ENCODE peak calls at places on chromosome 18, in eight cellular contexts. One of them, this sample, is unnamed.

GRCh38 chr18:70672581-70672980 is 383.7 kb downstream of the SOCS6 start:
- DNase-seq in heart left ventricle: no peak
- DNase-seq in HCT116: no peak
- DNase-seq in esophagus squamous epithelium: no peak
- DNase-seq in HepG2: no peak
- DNase-seq in stomach: no peak
- DNase-seq in transverse colon: no peak
- DNase-seq in ovary: no peak
- DNase-seq in this sample: no peak

GRCh38 chr18:50633992-50634391 is 74.1 kb downstream of the MAPK4 start:
- DNase-seq in esophagus squamous epithelium: no peak
- DNase-seq in ovary: no peak
- DNase-seq in transverse colon: no peak
- DNase-seq in HepG2: no peak
- DNase-seq in heart left ventricle: no peak
- DNase-seq in stomach: no peak
- DNase-seq in HCT116: no peak
- DNase-seq in this sample: no peak

GRCh38 chr18:79193826-79194225 is 124.6 kb downstream of the ATP9B start:
- DNase-seq in HepG2: no peak
- DNase-seq in esophagus squamous epithelium: no peak
- DNase-seq in transverse colon: no peak
- DNase-seq in stomach: no peak
- DNase-seq in heart left ventricle: no peak
- DNase-seq in HCT116: no peak
- DNase-seq in ovary: no peak
- DNase-seq in this sample: no peak

GRCh38 chr18:13447621-13448020 is 229.1 kb downstream of the LDLRAD4 start:
- DNase-seq in stomach: no peak
- DNase-seq in ovary: no peak
- DNase-seq in esophagus squamous epithelium: no peak
- DNase-seq in heart left ventricle: peak
- DNase-seq in HepG2: no peak
- DNase-seq in transverse colon: no peak
- DNase-seq in HCT116: no peak
- DNase-seq in this sample: no peak

GRCh38 chr18:50072146-50072545 is 122.8 kb downstream of the MYO5B start:
- DNase-seq in HCT116: no peak
- DNase-seq in ovary: no peak
- DNase-seq in stomach: no peak
- DNase-seq in esophagus squamous epithelium: no peak
- DNase-seq in transverse colon: no peak
- DNase-seq in heart left ventricle: no peak
- DNase-seq in HepG2: peak
- DNase-seq in this sample: no peak

GRCh38 chr18:51185075-51185474 is 12.4 kb downstream of the MEX3C start:
- DNase-seq in HCT116: no peak
- DNase-seq in transverse colon: no peak
- DNase-seq in esophagus squamous epithelium: no peak
- DNase-seq in heart left ventricle: no peak
- DNase-seq in stomach: no peak
- DNase-seq in HepG2: no peak
- DNase-seq in ovary: no peak
- DNase-seq in this sample: no peak

GRCh38 chr18:47997338-47997780 is 66.9 kb upstream of the SMAD2 start:
- DNase-seq in HepG2: no peak
- DNase-seq in esophagus squamous epithelium: no peak
- DNase-seq in heart left ventricle: no peak
- DNase-seq in ovary: no peak
- DNase-seq in transverse colon: no peak
- DNase-seq in HCT116: no peak
- DNase-seq in stomach: no peak
- DNase-seq in this sample: no peak

GRCh38 chr18:9649164-9649540 is 34.8 kb upstream of the PPP4R1 start:
- DNase-seq in transverse colon: no peak
- DNase-seq in heart left ventricle: no peak
- DNase-seq in stomach: no peak
- DNase-seq in esophagus squamous epithelium: no peak
- DNase-seq in HCT116: no peak
- DNase-seq in ovary: no peak
- DNase-seq in HepG2: no peak
- DNase-seq in this sample: no peak

GRCh38 chr18:33201509-33201926 is 239.0 kb downstream of the CCDC178 start:
- DNase-seq in stomach: no peak
- DNase-seq in esophagus squamous epithelium: no peak
- DNase-seq in transverse colon: peak
- DNase-seq in HepG2: peak
- DNase-seq in ovary: no peak
- DNase-seq in HCT116: no peak
- DNase-seq in heart left ventricle: no peak
- DNase-seq in this sample: peak

GRCh38 chr18:48835745-48836191 is 115.0 kb downstream of the SMAD7 start:
- DNase-seq in HepG2: no peak
- DNase-seq in transverse colon: no peak
- DNase-seq in stomach: no peak
- DNase-seq in HCT116: no peak
- DNase-seq in heart left ventricle: no peak
- DNase-seq in esophagus squamous epithelium: no peak
- DNase-seq in ovary: no peak
- DNase-seq in this sample: no peak

GRCh38 chr18:46152808-46153617 is 48.8 kb downstream of the HAUS1 start:
- DNase-seq in esophagus squamous epithelium: no peak
- DNase-seq in HepG2: no peak
- DNase-seq in HCT116: no peak
- DNase-seq in heart left ventricle: no peak
- DNase-seq in stomach: no peak
- DNase-seq in ovary: no peak
- DNase-seq in transverse colon: no peak
- DNase-seq in this sample: no peak
- TF ChIP-seq POLR2A in esophagus squamous epithelium: no peak
- TF ChIP-seq POLR2A in HepG2: no peak
- TF ChIP-seq POLR2A in HCT116: no peak
- TF ChIP-seq POLR2A in heart left ventricle: no peak
- TF ChIP-seq POLR2A in stomach: no peak
- TF ChIP-seq POLR2A in ovary: no peak
- TF ChIP-seq POLR2A in transverse colon: no peak
- TF ChIP-seq POLR2A in this sample: no peak

GRCh38 chr18:29154758-29155725 is 978.1 kb upstream of the CDH2 start:
- DNase-seq in HepG2: no peak
- DNase-seq in ovary: no peak
- DNase-seq in transverse colon: no peak
- DNase-seq in stomach: no peak
- DNase-seq in esophagus squamous epithelium: no peak
- DNase-seq in heart left ventricle: no peak
- DNase-seq in HCT116: peak
- DNase-seq in this sample: no peak
- TF ChIP-seq POLR2A in HepG2: no peak
- TF ChIP-seq POLR2A in ovary: no peak
- TF ChIP-seq POLR2A in transverse colon: no peak
- TF ChIP-seq POLR2A in stomach: no peak
- TF ChIP-seq POLR2A in esophagus squamous epithelium: no peak
- TF ChIP-seq POLR2A in heart left ventricle: no peak
- TF ChIP-seq POLR2A in HCT116: no peak
- TF ChIP-seq POLR2A in this sample: no peak

GRCh38 chr18:62715829-62716678 is 713 bp downstream of the PHLPP1 start:
- DNase-seq in ovary: peak
- DNase-seq in HepG2: no peak
- DNase-seq in HCT116: peak
- DNase-seq in transverse colon: peak
- DNase-seq in heart left ventricle: peak
- DNase-seq in stomach: peak
- DNase-seq in esophagus squamous epithelium: no peak
- DNase-seq in this sample: peak

GRCh38 chr18:62714671-62715438 is 486 bp upstream of the PHLPP1 start:
- DNase-seq in ovary: peak
- DNase-seq in HCT116: peak
- DNase-seq in stomach: peak
- DNase-seq in esophagus squamous epithelium: peak
- DNase-seq in heart left ventricle: peak
- DNase-seq in transverse colon: peak
- DNase-seq in HepG2: peak
- DNase-seq in this sample: peak

GRCh38 chr18:62716679-62717058 is 1.3 kb downstream of the PHLPP1 start:
- DNase-seq in esophagus squamous epithelium: no peak
- DNase-seq in HepG2: no peak
- DNase-seq in stomach: peak
- DNase-seq in heart left ventricle: peak
- DNase-seq in ovary: peak
- DNase-seq in transverse colon: peak
- DNase-seq in HCT116: no peak
- DNase-seq in this sample: peak

GRCh38 chr18:62713651-62714247 is 1.6 kb upstream of the PHLPP1 start:
- DNase-seq in ovary: peak
- DNase-seq in stomach: no peak
- DNase-seq in HepG2: no peak
- DNase-seq in transverse colon: no peak
- DNase-seq in heart left ventricle: no peak
- DNase-seq in esophagus squamous epithelium: no peak
- DNase-seq in HCT116: no peak
- DNase-seq in this sample: no peak

DNA sequence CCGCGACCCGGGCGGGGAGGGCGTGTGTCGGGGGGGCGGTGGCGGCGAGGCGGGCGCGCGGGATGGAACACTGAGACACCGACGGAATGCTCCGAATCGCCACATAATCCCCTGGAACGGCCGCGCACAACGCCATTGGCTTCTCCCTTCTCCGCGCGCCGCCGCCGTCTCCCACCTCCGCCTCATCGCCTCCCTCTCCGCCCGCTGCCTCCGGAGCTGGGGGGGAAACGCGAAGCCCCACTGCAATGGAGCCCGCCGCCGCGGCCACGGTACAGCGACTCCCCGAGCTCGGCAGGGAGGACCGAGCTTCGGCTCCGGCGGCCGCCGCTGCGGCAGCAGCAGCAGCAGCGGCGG is at the start of gene PHLPP1:
- DNase-seq in stomach: no peak
- DNase-seq in HCT116: no peak
- DNase-seq in esophagus squamous epithelium: no peak
- DNase-seq in transverse colon: no peak
- DNase-seq in ovary: no peak
- DNase-seq in heart left ventricle: no peak
- DNase-seq in HepG2: no peak
- DNase-seq in this sample: no peak
- TF ChIP-seq POLR2A in stomach: no peak
- TF ChIP-seq POLR2A in HCT116: no peak
- TF ChIP-seq POLR2A in esophagus squamous epithelium: no peak
- TF ChIP-seq POLR2A in transverse colon: peak
- TF ChIP-seq POLR2A in ovary: peak
- TF ChIP-seq POLR2A in heart left ventricle: no peak
- TF ChIP-seq POLR2A in HepG2: peak
- TF ChIP-seq POLR2A in this sample: peak

DNA sequence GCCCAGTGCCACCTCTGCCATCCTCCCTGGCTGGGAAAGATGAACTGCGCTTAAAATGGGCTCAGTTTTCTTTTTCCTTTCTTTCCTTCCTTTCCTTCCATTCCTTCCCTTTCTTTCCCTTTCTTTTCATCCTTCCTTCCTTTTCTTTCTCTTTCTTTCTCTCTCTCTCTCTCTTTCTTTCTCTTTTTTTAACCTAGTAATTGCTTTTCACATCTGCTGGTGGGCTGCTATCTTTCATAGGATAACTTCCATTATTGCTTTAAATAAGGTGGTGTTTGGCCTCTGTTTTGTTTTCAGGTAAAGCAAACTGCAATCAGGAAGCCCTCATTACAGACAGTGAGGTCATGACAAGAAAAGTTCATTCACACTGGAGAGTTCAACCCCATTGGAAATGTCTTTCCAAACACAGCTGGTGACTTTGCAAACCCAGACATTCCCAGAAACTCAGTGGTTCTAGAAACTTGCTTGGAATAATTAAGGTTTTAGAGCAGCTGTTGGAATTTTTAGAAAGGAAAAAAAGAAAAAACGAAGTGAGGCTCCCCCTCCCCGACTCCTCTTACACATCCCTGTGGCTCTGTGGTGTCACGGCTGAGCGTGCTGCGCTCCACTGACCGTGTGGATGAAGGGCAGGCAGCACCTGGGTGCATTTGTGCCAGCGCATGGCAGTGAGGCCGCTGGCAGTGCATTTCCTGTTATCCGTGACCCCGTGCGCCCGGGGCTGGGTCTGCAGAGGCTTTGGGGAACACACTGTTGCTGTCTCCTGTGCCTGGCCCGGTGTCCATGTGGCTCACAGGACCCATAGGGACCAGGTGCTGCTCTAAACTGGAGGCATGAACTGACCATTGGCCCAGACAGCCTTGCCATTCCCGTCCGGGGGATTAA is 76.9 kb downstream of the MBP start:
- DNase-seq in heart left ventricle: peak
- DNase-seq in transverse colon: no peak
- DNase-seq in HCT116: no peak
- DNase-seq in HepG2: no peak
- DNase-seq in stomach: peak
- DNase-seq in ovary: peak
- DNase-seq in esophagus squamous epithelium: no peak
- DNase-seq in this sample: no peak
- TF ChIP-seq POLR2A in heart left ventricle: no peak
- TF ChIP-seq POLR2A in transverse colon: no peak
- TF ChIP-seq POLR2A in HCT116: no peak
- TF ChIP-seq POLR2A in HepG2: no peak
- TF ChIP-seq POLR2A in stomach: no peak
- TF ChIP-seq POLR2A in ovary: no peak
- TF ChIP-seq POLR2A in esophagus squamous epithelium: no peak
- TF ChIP-seq POLR2A in this sample: no peak

GRCh38 chr18:68740966-68741365 is 26.1 kb upstream of the TMX3 start:
- DNase-seq in stomach: no peak
- DNase-seq in esophagus squamous epithelium: no peak
- DNase-seq in ovary: no peak
- DNase-seq in heart left ventricle: no peak
- DNase-seq in HCT116: no peak
- DNase-seq in HepG2: no peak
- DNase-seq in transverse colon: no peak
- DNase-seq in this sample: no peak
- TF ChIP-seq POLR2A in stomach: no peak
- TF ChIP-seq POLR2A in esophagus squamous epithelium: no peak
- TF ChIP-seq POLR2A in ovary: no peak
- TF ChIP-seq POLR2A in heart left ventricle: no peak
- TF ChIP-seq POLR2A in HCT116: no peak
- TF ChIP-seq POLR2A in HepG2: no peak
- TF ChIP-seq POLR2A in transverse colon: no peak
- TF ChIP-seq POLR2A in this sample: no peak

DNA sequence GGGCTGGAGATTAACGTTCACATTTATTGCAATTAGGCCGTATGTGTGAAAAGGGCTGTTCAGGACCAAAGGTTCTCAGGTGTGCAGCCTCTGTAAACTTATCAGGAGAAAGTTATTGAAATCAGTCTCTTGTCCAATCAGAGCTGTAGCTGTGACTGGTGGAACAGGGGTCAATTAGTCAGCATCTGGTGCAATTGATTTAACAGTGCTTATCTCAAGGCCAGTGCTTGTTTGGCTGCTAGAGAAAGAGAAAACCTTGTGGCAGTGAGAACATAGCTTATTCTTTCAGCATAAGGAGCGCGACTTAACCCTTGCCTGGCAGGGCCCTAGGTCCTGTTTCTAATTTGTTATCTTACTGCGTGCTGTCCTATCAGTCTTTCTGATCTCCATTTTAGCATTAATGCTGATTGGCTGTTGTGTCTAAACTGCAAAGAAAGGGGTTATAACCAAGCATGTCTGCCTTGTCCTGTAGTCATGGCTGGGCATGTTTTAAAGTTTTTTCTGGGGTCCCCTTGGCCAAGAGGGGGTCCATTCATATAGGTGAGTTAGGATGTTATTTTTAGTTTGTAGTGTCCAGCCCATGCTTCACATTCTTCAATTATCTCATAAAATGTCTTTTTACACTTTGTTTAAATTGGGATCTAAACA is 66.4 kb downstream of the CYB5A start:
- DNase-seq in heart left ventricle: no peak
- DNase-seq in HCT116: no peak
- DNase-seq in stomach: peak
- DNase-seq in ovary: no peak
- DNase-seq in transverse colon: no peak
- DNase-seq in HepG2: peak
- DNase-seq in esophagus squamous epithelium: no peak
- DNase-seq in this sample: no peak
- TF ChIP-seq POLR2A in heart left ventricle: no peak
- TF ChIP-seq POLR2A in HCT116: no peak
- TF ChIP-seq POLR2A in stomach: no peak
- TF ChIP-seq POLR2A in ovary: no peak
- TF ChIP-seq POLR2A in transverse colon: no peak
- TF ChIP-seq POLR2A in HepG2: no peak
- TF ChIP-seq POLR2A in esophagus squamous epithelium: no peak
- TF ChIP-seq POLR2A in this sample: no peak

This sample was measured in H54.